ENCODE peak calls at places on chromosomes 13 and 19, in nine cellular contexts. G is activated CD4-positive, alpha-beta T cell treated with anti-CD3 and anti-CD28 coated beads, Interleukin-2, amount 50 U/mL, for 4 hours; M is heart left ventricle; W is BJ; X is NCI-H524; T is tibial artery; N is iris pigment epithelial cell; H is nucleus accumbens; P is tibial nerve. B is an unnamed sample.
A peak's percentile ranks its signal among the peaks of the same experiment; 100 is the strongest.

GRCh38 chr13:42807866-42808265 is 26.5 kb downstream of the FAM216B start:
- DNase-seq in G (no peak), M (no peak), W (no peak), X (no peak), T (no peak), N (peak; percentile 85), H (no peak), P (no peak), B (no peak)

GRCh38 chr19:12090807-12091206 is 26.3 kb downstream of the ZNF844 start:
- DNase-seq in G (peak; percentile 47), M (peak; percentile 52), W (no peak), X (peak; percentile 58), T (peak; percentile 51), N (peak; percentile 72), H (no peak), P (no peak), B (peak; percentile 65)

GRCh38 chr19:55070755-55071502 is 4.7 kb upstream of the EPS8L1 start:
- DNase-seq in G (no peak), M (no peak), W (no peak), X (no peak), T (no peak), N (peak; percentile 81), H (no peak), P (no peak), B (no peak)

GRCh38 chr19:45471866-45472556 is 4.2 kb downstream of the FOSB start:
- DNase-seq in G (no peak), M (no peak), W (no peak), X (no peak), T (no peak), N (no peak), H (no peak), P (no peak), B (no peak)

GRCh38 chr13:44104969-44105368 is 225.3 kb downstream of the LACC1 start:
- DNase-seq in G (no peak), M (no peak), W (no peak), X (no peak), T (no peak), N (no peak), H (no peak), P (no peak), B (no peak)

GRCh38 chr19:47609885-47610545 is 1.1 kb downstream of the BICRA start:
- DNase-seq in G (peak; percentile 39), M (peak; percentile 50), W (no peak), X (peak; percentile 52), T (peak; percentile 41), N (peak; percentile 55), H (no peak), P (no peak), B (no peak)

GRCh38 chr19:17429661-17430101 is 9.8 kb downstream of the MVB12A start:
- DNase-seq in G (no peak), M (no peak), W (no peak), X (no peak), T (no peak), N (no peak), H (no peak), P (no peak), B (no peak)

GRCh38 chr13:33409673-33410072 is 124.1 kb upstream of the STARD13 start:
- DNase-seq in G (no peak), M (no peak), W (no peak), X (no peak), T (no peak), N (no peak), H (no peak), P (no peak), B (no peak)

GRCh38 chr13:44932171-44932849 is 57.0 kb downstream of the NUFIP1 start:
- DNase-seq in G (no peak), M (no peak), W (no peak), X (no peak), T (no peak), N (peak; percentile 86), H (no peak), P (no peak), B (no peak)

GRCh38 chr19:8161135-8161646 is 11.8 kb upstream of the FBN3 start:
- DNase-seq in G (no peak), M (no peak), W (no peak), X (peak; percentile 79), T (no peak), N (peak; percentile 25), H (no peak), P (no peak), B (peak; percentile 55)

GRCh38 chr13:51838235-51838846 is 6.6 kb downstream of the TMEM272 start:
- DNase-seq in G (no peak), M (no peak), W (no peak), X (no peak), T (no peak), N (peak; percentile 74), H (no peak), P (no peak), B (no peak)

GRCh38 chr13:40586886-40587285 is 79.6 kb downstream of the FOXO1 start:
- DNase-seq in G (no peak), M (no peak), W (no peak), X (no peak), T (no peak), N (no peak), H (no peak), P (no peak), B (no peak)

GRCh38 chr19:58248886-58249285 is 20.2 kb downstream of the ZNF544 start:
- DNase-seq in G (no peak), M (no peak), W (no peak), X (no peak), T (no peak), N (no peak), H (no peak), P (no peak), B (no peak)

GRCh38 chr13:99067160-99067985 is 89.5 kb upstream of the DOCK9 start:
- DNase-seq in G (no peak), M (no peak), W (peak; percentile 66), X (no peak), T (no peak), N (peak; percentile 89), H (no peak), P (no peak), B (no peak)